ENCODE peak calls at places on chromosomes 4 and X, in ten cellular contexts. One of them, this sample, is unnamed.

GRCh38 chr4:40915318-40916217 is 165.8 kb downstream of the NSUN7 start:
- DNase-seq in lower lobe of right lung: no peak
- DNase-seq in HepG2: no peak
- DNase-seq in tibial nerve: no peak
- DNase-seq in cardiac muscle cell: no peak
- DNase-seq in mesendoderm: no peak
- DNase-seq in OCI-LY7: no peak
- DNase-seq in AG09309: no peak
- DNase-seq in neuronal stem cell: no peak
- DNase-seq in AG10803: peak; percentile 46
- DNase-seq in this sample: no peak

GRCh38 chr4:137238456-137238855 is 293.8 kb downstream of the PCDH18 start:
- DNase-seq in AG09309: no peak
- DNase-seq in neuronal stem cell: no peak
- DNase-seq in lower lobe of right lung: no peak
- DNase-seq in cardiac muscle cell: no peak
- DNase-seq in tibial nerve: no peak
- DNase-seq in HepG2: no peak
- DNase-seq in OCI-LY7: no peak
- DNase-seq in AG10803: no peak
- DNase-seq in mesendoderm: no peak
- DNase-seq in this sample: no peak

GRCh38 chrX:38409289-38409688 is 56.9 kb downstream of the OTC start:
- DNase-seq in cardiac muscle cell: no peak
- DNase-seq in tibial nerve: no peak
- DNase-seq in AG10803: no peak
- DNase-seq in lower lobe of right lung: no peak
- DNase-seq in HepG2: no peak
- DNase-seq in mesendoderm: peak; percentile 30
- DNase-seq in neuronal stem cell: no peak
- DNase-seq in AG09309: no peak
- DNase-seq in OCI-LY7: no peak
- DNase-seq in this sample: no peak

GRCh38 chr4:82787342-82787741 is 11.3 kb downstream of the SCD5 start:
- DNase-seq in AG10803: no peak
- DNase-seq in OCI-LY7: no peak
- DNase-seq in neuronal stem cell: no peak
- DNase-seq in mesendoderm: no peak
- DNase-seq in tibial nerve: no peak
- DNase-seq in AG09309: no peak
- DNase-seq in HepG2: no peak
- DNase-seq in lower lobe of right lung: no peak
- DNase-seq in cardiac muscle cell: no peak
- DNase-seq in this sample: no peak

GRCh38 chrX:70554081-70554480 is 109.4 kb downstream of the DLG3 start:
- DNase-seq in cardiac muscle cell: peak; percentile 7
- DNase-seq in OCI-LY7: no peak
- DNase-seq in HepG2: peak; percentile 16
- DNase-seq in neuronal stem cell: no peak
- DNase-seq in AG10803: peak; percentile 42
- DNase-seq in tibial nerve: no peak
- DNase-seq in mesendoderm: peak; percentile 5
- DNase-seq in lower lobe of right lung: no peak
- DNase-seq in AG09309: no peak
- DNase-seq in this sample: no peak

GRCh38 chr4:2402053-2402452 is 16.4 kb downstream of the ZFYVE28 start:
- DNase-seq in tibial nerve: no peak
- DNase-seq in mesendoderm: peak; percentile 97
- DNase-seq in OCI-LY7: no peak
- DNase-seq in AG10803: peak; percentile 40
- DNase-seq in lower lobe of right lung: peak; percentile 68
- DNase-seq in cardiac muscle cell: peak; percentile 89
- DNase-seq in HepG2: peak; percentile 73
- DNase-seq in neuronal stem cell: peak; percentile 67
- DNase-seq in AG09309: no peak
- DNase-seq in this sample: no peak

GRCh38 chrX:73827406-73827805 is 264.4 kb downstream of the CHIC1 start:
- DNase-seq in AG10803: no peak
- DNase-seq in cardiac muscle cell: no peak
- DNase-seq in mesendoderm: no peak
- DNase-seq in OCI-LY7: no peak
- DNase-seq in neuronal stem cell: no peak
- DNase-seq in HepG2: no peak
- DNase-seq in AG09309: no peak
- DNase-seq in tibial nerve: no peak
- DNase-seq in lower lobe of right lung: no peak
- DNase-seq in this sample: no peak

GRCh38 chr4:91840359-91840758 is 463.4 kb upstream of the GRID2 start:
- DNase-seq in lower lobe of right lung: no peak
- DNase-seq in HepG2: peak; percentile 1
- DNase-seq in cardiac muscle cell: no peak
- DNase-seq in AG09309: no peak
- DNase-seq in OCI-LY7: no peak
- DNase-seq in mesendoderm: no peak
- DNase-seq in AG10803: no peak
- DNase-seq in neuronal stem cell: no peak
- DNase-seq in tibial nerve: no peak
- DNase-seq in this sample: no peak

GRCh38 chr4:88846232-88846790 is 148.7 kb upstream of the NAP1L5 start:
- DNase-seq in HepG2: peak; percentile 14
- DNase-seq in mesendoderm: no peak
- DNase-seq in neuronal stem cell: no peak
- DNase-seq in AG10803: no peak
- DNase-seq in cardiac muscle cell: no peak
- DNase-seq in AG09309: no peak
- DNase-seq in tibial nerve: no peak
- DNase-seq in lower lobe of right lung: no peak
- DNase-seq in OCI-LY7: no peak
- DNase-seq in this sample: no peak

GRCh38 chrX:129781134-129782014 is 1.6 kb downstream of the SASH3 start:
- DNase-seq in lower lobe of right lung: peak; percentile 79
- DNase-seq in AG09309: no peak
- DNase-seq in tibial nerve: no peak
- DNase-seq in AG10803: no peak
- DNase-seq in HepG2: no peak
- DNase-seq in neuronal stem cell: no peak
- DNase-seq in cardiac muscle cell: no peak
- DNase-seq in mesendoderm: peak; percentile 60
- DNase-seq in OCI-LY7: peak; percentile 92
- DNase-seq in this sample: peak; percentile 95

GRCh38 chr4:38488891-38489861 is 174.8 kb upstream of the KLF3 start:
- DNase-seq in OCI-LY7: no peak
- DNase-seq in tibial nerve: no peak
- DNase-seq in mesendoderm: peak; percentile 68
- DNase-seq in lower lobe of right lung: no peak
- DNase-seq in AG10803: no peak
- DNase-seq in AG09309: no peak
- DNase-seq in HepG2: no peak
- DNase-seq in cardiac muscle cell: peak; percentile 23
- DNase-seq in neuronal stem cell: peak; percentile 91
- DNase-seq in this sample: no peak

GRCh38 chr4:125011646-125012045 is 299.1 kb upstream of the ANKRD50 start:
- DNase-seq in AG09309: no peak
- DNase-seq in neuronal stem cell: no peak
- DNase-seq in OCI-LY7: no peak
- DNase-seq in HepG2: no peak
- DNase-seq in cardiac muscle cell: no peak
- DNase-seq in lower lobe of right lung: no peak
- DNase-seq in AG10803: no peak
- DNase-seq in tibial nerve: no peak
- DNase-seq in mesendoderm: no peak
- DNase-seq in this sample: no peak
- H3K4me3 ChIP-seq in AG09309: no peak overlapping the region
- H3K4me3 ChIP-seq in neuronal stem cell: no peak overlapping the region
- H3K4me3 ChIP-seq in OCI-LY7: no peak overlapping the region
- H3K4me3 ChIP-seq in HepG2: no peak overlapping the region
- H3K4me3 ChIP-seq in cardiac muscle cell: no peak overlapping the region
- H3K4me3 ChIP-seq in lower lobe of right lung: no peak overlapping the region
- H3K4me3 ChIP-seq in AG10803: no peak overlapping the region
- H3K4me3 ChIP-seq in tibial nerve: no peak overlapping the region
- H3K4me3 ChIP-seq in mesendoderm: no peak overlapping the region
- H3K4me3 ChIP-seq in this sample: no peak overlapping the region

GRCh38 chrX:1108451-1109445 is 103.7 kb downstream of the CRLF2 start:
- DNase-seq in AG10803: no peak
- DNase-seq in tibial nerve: no peak
- DNase-seq in mesendoderm: peak; percentile 59
- DNase-seq in neuronal stem cell: peak; percentile 61
- DNase-seq in lower lobe of right lung: no peak
- DNase-seq in HepG2: no peak
- DNase-seq in AG09309: no peak
- DNase-seq in cardiac muscle cell: peak; percentile 17
- DNase-seq in OCI-LY7: no peak
- DNase-seq in this sample: no peak

GRCh38 chrX:1112321-1112720 is 100.1 kb downstream of the CRLF2 start:
- DNase-seq in tibial nerve: no peak
- DNase-seq in AG10803: no peak
- DNase-seq in neuronal stem cell: no peak
- DNase-seq in AG09309: no peak
- DNase-seq in mesendoderm: no peak
- DNase-seq in HepG2: no peak
- DNase-seq in lower lobe of right lung: no peak
- DNase-seq in OCI-LY7: no peak
- DNase-seq in cardiac muscle cell: no peak
- DNase-seq in this sample: no peak

GRCh38 chrX:1109580-1110119 is 102.8 kb downstream of the CRLF2 start:
- DNase-seq in mesendoderm: no peak
- DNase-seq in cardiac muscle cell: no peak
- DNase-seq in tibial nerve: no peak
- DNase-seq in AG10803: no peak
- DNase-seq in OCI-LY7: no peak
- DNase-seq in HepG2: no peak
- DNase-seq in AG09309: no peak
- DNase-seq in neuronal stem cell: no peak
- DNase-seq in lower lobe of right lung: no peak
- DNase-seq in this sample: no peak

GRCh38 chrX:1106478-1107210 is 105.8 kb downstream of the CRLF2 start:
- DNase-seq in mesendoderm: peak; percentile 9
- DNase-seq in AG10803: no peak
- DNase-seq in neuronal stem cell: no peak
- DNase-seq in lower lobe of right lung: no peak
- DNase-seq in cardiac muscle cell: no peak
- DNase-seq in tibial nerve: no peak
- DNase-seq in OCI-LY7: no peak
- DNase-seq in HepG2: no peak
- DNase-seq in AG09309: no peak
- DNase-seq in this sample: no peak

DNA sequence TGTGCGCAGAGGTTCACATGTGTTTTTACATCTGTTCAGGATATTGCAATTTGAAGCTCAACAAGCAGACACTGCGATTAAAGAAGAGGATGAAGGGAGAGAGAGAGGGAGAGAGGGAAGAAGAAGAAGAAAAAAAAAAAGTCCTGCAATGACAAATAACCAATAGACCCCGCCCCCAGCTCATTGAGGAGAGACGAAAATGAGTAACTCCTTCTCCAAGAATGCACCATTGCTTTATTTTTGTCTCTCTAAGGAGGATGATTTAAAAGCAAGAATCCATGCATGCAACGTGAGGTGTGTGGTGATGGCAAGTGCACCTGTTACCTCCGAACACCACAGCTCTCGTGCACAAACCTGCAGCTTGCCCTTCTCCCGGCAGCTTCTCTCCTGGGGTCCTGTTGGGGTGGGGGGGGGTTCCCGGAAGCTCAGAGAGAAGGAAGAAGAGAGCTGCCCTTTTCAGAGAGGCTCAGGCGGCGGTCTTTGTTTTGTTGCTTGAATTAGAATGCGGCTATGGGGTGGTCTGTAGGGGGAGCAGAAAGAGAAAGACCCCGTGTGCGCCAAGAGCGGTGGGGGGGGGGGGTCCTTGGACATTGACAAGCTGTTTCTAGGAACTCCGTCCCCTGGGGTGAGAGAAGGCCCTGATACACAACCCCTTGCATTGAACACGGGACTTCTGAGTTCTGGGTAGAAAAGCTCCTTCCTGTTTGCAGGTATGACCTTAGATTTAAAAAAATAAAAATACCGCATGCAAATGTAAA is 100.7 kb downstream of the CRLF2 start:
- DNase-seq in cardiac muscle cell: no peak
- DNase-seq in OCI-LY7: peak; percentile 26
- DNase-seq in mesendoderm: peak; percentile 14
- DNase-seq in tibial nerve: no peak
- DNase-seq in neuronal stem cell: peak; percentile 71
- DNase-seq in AG09309: no peak
- DNase-seq in AG10803: no peak
- DNase-seq in lower lobe of right lung: no peak
- DNase-seq in HepG2: no peak
- DNase-seq in this sample: peak; percentile 15
- H3K4me3 ChIP-seq in cardiac muscle cell: no peak overlapping the region
- H3K4me3 ChIP-seq in OCI-LY7: peak overlapping the region; percentile 32
- H3K4me3 ChIP-seq in mesendoderm: no peak overlapping the region
- H3K4me3 ChIP-seq in tibial nerve: no peak overlapping the region
- H3K4me3 ChIP-seq in neuronal stem cell: peak overlapping the region; percentile 71
- H3K4me3 ChIP-seq in AG09309: no peak overlapping the region
- H3K4me3 ChIP-seq in AG10803: no peak overlapping the region
- H3K4me3 ChIP-seq in lower lobe of right lung: no peak overlapping the region
- H3K4me3 ChIP-seq in HepG2: no peak overlapping the region
- H3K4me3 ChIP-seq in this sample: no peak overlapping the region

DNA sequence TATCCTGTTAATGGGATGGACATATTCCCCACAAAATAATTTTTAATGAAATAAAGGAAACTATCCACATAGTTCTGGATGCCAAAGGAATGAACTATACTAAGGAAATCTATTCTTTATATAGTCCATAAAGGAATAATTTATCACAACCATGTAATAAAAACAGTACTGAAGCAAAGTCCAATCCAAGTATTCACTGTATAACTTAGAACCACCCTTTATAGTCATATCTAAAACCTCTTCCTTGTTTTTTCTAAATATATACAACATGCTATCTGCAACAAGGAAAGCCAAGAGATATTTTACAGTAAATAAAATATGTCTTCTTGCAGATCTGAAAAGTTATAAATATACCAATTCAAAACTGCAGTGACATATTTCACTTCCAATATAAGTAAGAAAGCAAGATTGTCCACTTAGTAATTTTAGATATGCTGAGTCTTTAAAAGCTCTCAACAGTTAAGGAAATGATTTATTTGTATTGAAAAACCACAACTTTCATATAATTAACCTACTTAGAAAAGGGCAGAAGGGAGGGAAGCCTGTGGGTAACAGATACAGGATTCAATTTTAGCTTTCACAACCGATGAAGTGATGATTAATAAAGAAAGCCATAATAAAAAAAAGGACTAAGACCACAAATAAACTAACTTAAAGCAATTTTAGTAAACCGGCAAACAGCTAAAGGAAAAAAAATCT is 8.0 kb downstream of the NR3C2 start:
- DNase-seq in OCI-LY7: no peak
- DNase-seq in AG09309: no peak
- DNase-seq in neuronal stem cell: no peak
- DNase-seq in cardiac muscle cell: no peak
- DNase-seq in HepG2: no peak
- DNase-seq in tibial nerve: no peak
- DNase-seq in lower lobe of right lung: no peak
- DNase-seq in AG10803: no peak
- DNase-seq in mesendoderm: no peak
- DNase-seq in this sample: no peak
- H3K4me3 ChIP-seq in OCI-LY7: no peak overlapping the region
- H3K4me3 ChIP-seq in AG09309: no peak overlapping the region
- H3K4me3 ChIP-seq in neuronal stem cell: no peak overlapping the region
- H3K4me3 ChIP-seq in cardiac muscle cell: no peak overlapping the region
- H3K4me3 ChIP-seq in HepG2: no peak overlapping the region
- H3K4me3 ChIP-seq in tibial nerve: no peak overlapping the region
- H3K4me3 ChIP-seq in lower lobe of right lung: no peak overlapping the region
- H3K4me3 ChIP-seq in AG10803: no peak overlapping the region
- H3K4me3 ChIP-seq in mesendoderm: no peak overlapping the region
- H3K4me3 ChIP-seq in this sample: no peak overlapping the region

GRCh38 chrX:119190736-119191282 is 45.3 kb upstream of the PGRMC1 start:
- DNase-seq in tibial nerve: no peak
- DNase-seq in OCI-LY7: no peak
- DNase-seq in AG09309: no peak
- DNase-seq in mesendoderm: no peak
- DNase-seq in cardiac muscle cell: no peak
- DNase-seq in neuronal stem cell: no peak
- DNase-seq in AG10803: peak; percentile 64
- DNase-seq in HepG2: no peak
- DNase-seq in lower lobe of right lung: no peak
- DNase-seq in this sample: no peak
- H3K4me3 ChIP-seq in tibial nerve: no peak overlapping the region
- H3K4me3 ChIP-seq in OCI-LY7: no peak overlapping the region
- H3K4me3 ChIP-seq in AG09309: no peak overlapping the region
- H3K4me3 ChIP-seq in mesendoderm: no peak overlapping the region
- H3K4me3 ChIP-seq in cardiac muscle cell: no peak overlapping the region
- H3K4me3 ChIP-seq in neuronal stem cell: no peak overlapping the region
- H3K4me3 ChIP-seq in AG10803: no peak overlapping the region
- H3K4me3 ChIP-seq in HepG2: no peak overlapping the region
- H3K4me3 ChIP-seq in lower lobe of right lung: no peak overlapping the region
- H3K4me3 ChIP-seq in this sample: no peak overlapping the region